ENCODE peak calls at places on chromosome 18, in four cellular contexts. E is NCI-H1105 treated with DMSO at 0.1 percent for 48 hours, S is AG08395, U is NCI-H1092. I is an unnamed sample.

GRCh38 chr18:31587538-31587937 is 4.1 kb upstream of the TTR start:
- DNase-seq in E (no peak), S (no peak), U (no peak), I (no peak)

GRCh38 chr18:48319796-48320638 is 89.2 kb downstream of the ZBTB7C start:
- DNase-seq in E (peak), S (peak), U (peak), I (no peak)

GRCh38 chr18:58466636-58467205 is 162.2 kb downstream of the ALPK2 start:
- DNase-seq in E (peak), S (no peak), U (no peak), I (no peak)

GRCh38 chr18:54946149-54946581 is 13.1 kb downstream of the CCDC68 start:
- DNase-seq in E (no peak), S (no peak), U (no peak), I (no peak)

GRCh38 chr18:64707052-64707451 is 558.2 kb upstream of the LINC00305 start:
- DNase-seq in E (no peak), S (no peak), U (no peak), I (no peak)

GRCh38 chr18:48295586-48296311 is 113.4 kb downstream of the ZBTB7C start:
- DNase-seq in E (peak), S (no peak), U (peak), I (no peak)

GRCh38 chr18:31549416-31549815 is 42.3 kb upstream of the TTR start:
- DNase-seq in E (no peak), S (no peak), U (no peak), I (no peak)

GRCh38 chr18:42182728-42183700 is 228.0 kb downstream of the PIK3C3 start:
- DNase-seq in E (no peak), S (peak), U (no peak), I (no peak)

I was measured in smooth muscle cell of the brain vasculature.